ENCODE peak calls at places on chromosomes 6 and 20, in eight cellular contexts. U is ecto neural progenitor cell; O is CD4-positive, CD25-positive, alpha-beta regulatory T cell; N is progenitor cell of endocrine pancreas; H is heart left ventricle; K is NCI-H1930; B is anterior cingulate cortex; Y is psoas muscle. S is an unnamed sample.

GRCh38 chr20:36720510-36720909 is 25.4 kb downstream of the NDRG3 start:
- DNase-seq in U (no peak), O (no peak), N (no peak), H (no peak), K (no peak), B (no peak), Y (no peak), S (no peak)

GRCh38 chr6:85580104-85580877 is 13.4 kb downstream of the SNX14 start:
- DNase-seq in U (no peak), O (no peak), N (no peak), H (no peak), K (no peak), B (no peak), Y (no peak), S (no peak)

GRCh38 chr6:27332692-27333641 is 20.9 kb upstream of the POM121L2 start:
- DNase-seq in U (peak; percentile 66), O (peak; percentile 36), N (no peak), H (no peak), K (peak; percentile 27), B (no peak), Y (no peak), S (no peak)

GRCh38 chr6:16503241-16503775 is 258.0 kb downstream of the ATXN1 start:
- DNase-seq in U (no peak), O (no peak), N (no peak), H (no peak), K (no peak), B (no peak), Y (no peak), S (no peak)

GRCh38 chr6:166152660-166153059 is 15.0 kb downstream of the TBXT start:
- DNase-seq in U (no peak), O (no peak), N (no peak), H (no peak), K (no peak), B (no peak), Y (no peak), S (no peak)

GRCh38 chr6:137873273-137873762 is 6.3 kb downstream of the TNFAIP3 start:
- DNase-seq in U (no peak), O (peak; percentile 44), N (no peak), H (peak; percentile 49), K (no peak), B (no peak), Y (peak; percentile 62), S (peak; percentile 85)

GRCh38 chr6:43628392-43629103 is 516 bp downstream of the GTPBP2 start:
- DNase-seq in U (peak; percentile 75), O (peak; percentile 77), N (peak; percentile 39), H (peak; percentile 52), K (peak; percentile 16), B (no peak), Y (peak; percentile 70), S (peak; percentile 65)

GRCh38 chr6:137076277-137077068 is 31.7 kb upstream of the IL20RA start:
- DNase-seq in U (peak; percentile 73), O (peak; percentile 61), N (peak; percentile 43), H (peak; percentile 64), K (peak; percentile 55), B (no peak), Y (peak; percentile 70), S (peak; percentile 83)

GRCh38 chr20:62360854-62361798 is 6.0 kb downstream of the LAMA5 start:
- DNase-seq in U (peak; percentile 54), O (no peak), N (no peak), H (peak; percentile 25), K (no peak), B (no peak), Y (peak; percentile 60), S (peak; percentile 13)

S was measured in adrenal gland.